ENCODE peak calls at places on chromosomes 3 and 15, in nine cellular contexts. C is tibial artery; I is fibroblast of lung; F is H9; M is stomach; Y is BE2C; N is OCI-LY7; P is cardiac muscle cell; G is CD8-positive, alpha-beta memory T cell. D is an unnamed sample. For H3K4me1 and H3K9me3, the result is how much of the 10 kb centered on the place peaks cover.

GRCh38 chr3:5726618-5727017 is 539.1 kb downstream of the EDEM1 start:
- DNase-seq in C (no peak), I (no peak), F (no peak), M (no peak), Y (no peak), N (no peak), P (no peak), G (no peak), D (no peak)

GRCh38 chr3:10378246-10378645 is 57.3 kb upstream of the SEC13 start:
- DNase-seq in C (no peak), I (no peak), F (no peak), M (no peak), Y (no peak), N (no peak), P (no peak), G (no peak), D (no peak)

GRCh38 chr15:40766906-40767837 is 2.6 kb upstream of the C15orf62 start:
- DNase-seq in C (no peak), I (peak), F (peak), M (no peak), Y (no peak), N (no peak), P (no peak), G (no peak), D (no peak)

GRCh38 chr15:68371851-68372250 is 60.1 kb downstream of the ITGA11 start:
- DNase-seq in C (no peak), I (no peak), F (no peak), M (no peak), Y (no peak), N (no peak), P (no peak), G (no peak), D (no peak)

GRCh38 chr3:27228805-27229204 is 140.4 kb downstream of the NEK10 start:
- DNase-seq in C (no peak), I (no peak), F (peak), M (no peak), Y (no peak), N (no peak), P (no peak), G (no peak), D (no peak)

GRCh38 chr3:154122912-154123559 is 1.8 kb downstream of the ARHGEF26 start:
- DNase-seq in C (peak), I (peak), F (no peak), M (no peak), Y (no peak), N (no peak), P (peak), G (no peak), D (no peak)

GRCh38 chr3:52005571-52005986 is 9.9 kb upstream of the RPL29 start:
- DNase-seq in C (no peak), I (peak), F (peak), M (peak), Y (peak), N (no peak), P (peak), G (no peak), D (no peak)

GRCh38 chr15:61700803-61701202 is 359.4 kb downstream of the VPS13C start:
- DNase-seq in C (no peak), I (no peak), F (no peak), M (no peak), Y (no peak), N (no peak), P (no peak), G (no peak), D (no peak)

GRCh38 chr3:63727248-63727647 is 74.8 kb downstream of the SNTN start:
- DNase-seq in C (no peak), I (peak), F (no peak), M (no peak), Y (no peak), N (no peak), P (no peak), G (no peak), D (no peak)

GRCh38 chr3:106482436-106482835 is 613.6 kb upstream of the CBLB start:
- DNase-seq in C (no peak), I (peak), F (no peak), M (no peak), Y (no peak), N (no peak), P (no peak), G (no peak), D (no peak)

GRCh38 chr15:56082263-56082761 is 88.9 kb upstream of the NEDD4 start:
- DNase-seq in C (no peak), I (no peak), F (no peak), M (no peak), Y (no peak), N (no peak), P (no peak), G (no peak), D (no peak)

GRCh38 chr15:86139828-86140227 is 60.2 kb downstream of the AGBL1 start:
- DNase-seq in C (no peak), I (no peak), F (peak), M (no peak), Y (peak), N (peak), P (no peak), G (no peak), D (no peak)

GRCh38 chr15:42157981-42158765 is 1.7 kb upstream of the PLA2G4F start:
- DNase-seq in C (no peak), I (peak), F (no peak), M (peak), Y (peak), N (no peak), P (no peak), G (no peak), D (no peak)

GRCh38 chr15:71777216-71777943 is 33.0 kb upstream of the NR2E3 start:
- DNase-seq in C (no peak), I (no peak), F (no peak), M (no peak), Y (no peak), N (no peak), P (no peak), G (no peak), D (no peak)

GRCh38 chr15:39596358-39597051 is 15.6 kb downstream of the THBS1 start:
- DNase-seq in C (no peak), I (peak), F (no peak), M (no peak), Y (no peak), N (no peak), P (no peak), G (no peak), D (no peak)

GRCh38 chr15:77507151-77507847 is 86.6 kb downstream of the HMG20A start:
- DNase-seq in C (peak), I (peak), F (no peak), M (peak), Y (no peak), N (no peak), P (no peak), G (no peak), D (peak)

GRCh38 chr3:101271728-101272127 is 48.6 kb downstream of the IMPG2 start:
- DNase-seq in C (no peak), I (no peak), F (peak), M (no peak), Y (no peak), N (no peak), P (no peak), G (no peak), D (no peak)

GRCh38 chr15:77489647-77490046 is 69.0 kb downstream of the HMG20A start:
- DNase-seq in C (no peak), I (no peak), F (no peak), M (no peak), Y (no peak), N (no peak), P (peak), G (no peak), D (no peak)

GRCh38 chr15:99704444-99704838 is 28.8 kb downstream of the LYSMD4 start:
- DNase-seq in C (no peak), I (peak), F (no peak), M (no peak), Y (peak), N (peak), P (peak), G (peak), D (no peak)

GRCh38 chr3:157103280-157103679 is 56.7 kb downstream of the CCNL1 start:
- DNase-seq in C (no peak), I (no peak), F (no peak), M (no peak), Y (no peak), N (peak), P (no peak), G (no peak), D (no peak)

GRCh38 chr3:66224220-66224619 is 3.4 kb downstream of the SLC25A26 start:
- DNase-seq in C (no peak), I (no peak), F (no peak), M (no peak), Y (no peak), N (no peak), P (no peak), G (no peak), D (no peak)

GRCh38 chr3:193788189-193788946 is 195.4 kb downstream of the OPA1 start:
- DNase-seq in C (peak), I (peak), F (peak), M (peak), Y (peak), N (peak), P (peak), G (no peak), D (peak)

GRCh38 chr3:117955196-117955595 is 1079.5 kb downstream of the IGSF11 start:
- DNase-seq in C (no peak), I (peak), F (no peak), M (no peak), Y (no peak), N (no peak), P (no peak), G (no peak), D (no peak)

GRCh38 chr3:152976232-152976631 is 141.3 kb downstream of the P2RY1 start:
- DNase-seq in C (no peak), I (no peak), F (no peak), M (no peak), Y (no peak), N (no peak), P (no peak), G (no peak), D (no peak)

GRCh38 chr3:189908646-189909045 is 212.1 kb downstream of the P3H2 start:
- DNase-seq in C (no peak), I (peak), F (no peak), M (no peak), Y (no peak), N (no peak), P (no peak), G (no peak), D (no peak)

GRCh38 chr15:76034111-76034510 is 21.9 kb upstream of the NRG4 start:
- DNase-seq in C (no peak), I (no peak), F (no peak), M (no peak), Y (no peak), N (no peak), P (no peak), G (no peak), D (no peak)

GRCh38 chr3:157618075-157618760 is 115.0 kb upstream of the VEPH1 start:
- DNase-seq in C (no peak), I (peak), F (no peak), M (no peak), Y (no peak), N (peak), P (peak), G (peak), D (no peak)

GRCh38 chr3:40185029-40185695 is 124.3 kb upstream of the EIF1B start:
- DNase-seq in C (no peak), I (no peak), F (no peak), M (no peak), Y (no peak), N (no peak), P (no peak), G (no peak), D (no peak)

GRCh38 chr3:158419820-158420653 is 151.0 kb upstream of the MLF1 start:
- DNase-seq in C (no peak), I (no peak), F (no peak), M (no peak), Y (no peak), N (no peak), P (no peak), G (no peak), D (no peak)

GRCh38 chr3:29582310-29582709 is 301.4 kb downstream of the RBMS3 start:
- DNase-seq in C (no peak), I (no peak), F (no peak), M (no peak), Y (no peak), N (no peak), P (no peak), G (no peak), D (no peak)

GRCh38 chr15:78508272-78508671 is 895 bp downstream of the HYKK start:
- DNase-seq in C (no peak), I (no peak), F (no peak), M (no peak), Y (no peak), N (no peak), P (no peak), G (no peak), D (no peak)

GRCh38 chr3:13022348-13023250 is 50.6 kb downstream of the IQSEC1 start:
- DNase-seq in C (peak), I (peak), F (peak), M (peak), Y (peak), N (peak), P (peak), G (no peak), D (peak)

GRCh38 chr3:102102394-102102793 is 253.1 kb downstream of the NFKBIZ start:
- DNase-seq in C (no peak), I (no peak), F (no peak), M (no peak), Y (no peak), N (no peak), P (no peak), G (no peak), D (no peak)

GRCh38 chr3:178406206-178406605 is 130.0 kb upstream of the KCNMB2 start:
- DNase-seq in C (no peak), I (peak), F (no peak), M (no peak), Y (no peak), N (no peak), P (no peak), G (no peak), D (no peak)

GRCh38 chr3:123479891-123480290 is 31.0 kb upstream of the ADCY5 start:
- DNase-seq in C (no peak), I (no peak), F (no peak), M (no peak), Y (no peak), N (no peak), P (no peak), G (no peak), D (no peak)
- H3K4me1 ChIP-seq in C (under half), I (under half), F (under half), M (under half), Y (under half), N (under half), P (under half), G (under half), D (under half)

GRCh38 chr3:110504901-110505300 is 566.7 kb upstream of the NECTIN3 start:
- DNase-seq in C (no peak), I (no peak), F (no peak), M (no peak), Y (no peak), N (no peak), P (no peak), G (no peak), D (no peak)

GRCh38 chr3:110506890-110507289 is 564.7 kb upstream of the NECTIN3 start:
- DNase-seq in C (no peak), I (no peak), F (no peak), M (no peak), Y (no peak), N (no peak), P (no peak), G (no peak), D (no peak)

GRCh38 chr3:110504401-110504800 is 567.2 kb upstream of the NECTIN3 start:
- DNase-seq in C (no peak), I (no peak), F (no peak), M (no peak), Y (no peak), N (no peak), P (no peak), G (no peak), D (no peak)
- H3K9me3 ChIP-seq in C (under half), I (under half), F (under half), M (under half), Y (under half), N (under half), P (under half), G (under half), D (under half)

DNA sequence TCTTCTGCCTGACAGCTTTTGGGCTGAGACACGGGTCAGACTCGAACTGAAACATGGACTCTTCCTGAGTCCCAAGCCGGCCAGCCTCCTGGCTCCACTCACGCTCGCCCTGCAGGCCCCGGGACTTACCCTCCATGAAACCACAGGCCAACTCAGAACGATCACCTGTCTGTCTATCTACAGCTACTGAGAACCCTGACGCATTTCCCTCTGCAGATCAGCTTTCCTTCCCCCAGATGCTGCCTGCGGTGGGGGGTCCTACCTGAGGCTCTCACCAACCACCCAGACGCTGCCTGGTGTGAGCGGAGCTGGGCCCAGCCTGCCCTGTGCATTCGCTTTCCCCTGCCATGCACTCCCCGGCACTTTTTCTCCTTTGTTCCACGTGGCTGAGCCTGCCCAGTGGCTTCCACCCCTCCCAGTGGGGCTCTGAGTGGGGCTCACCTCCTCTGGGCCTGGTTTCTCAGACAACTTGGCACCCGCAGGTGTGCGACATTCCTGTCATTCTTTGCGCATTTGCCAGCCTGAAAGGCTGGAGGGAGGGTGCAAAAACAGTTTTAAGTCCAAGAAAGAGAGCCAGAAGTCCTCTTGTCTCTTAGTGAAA is 60.2 kb downstream of the PLXNA1 start:
- DNase-seq in C (no peak), I (peak), F (peak), M (peak), Y (peak), N (no peak), P (no peak), G (no peak), D (no peak)
- H3K4me1 ChIP-seq in C (under half), I (under half), F (under half), M (under half), Y (under half), N (under half), P (under half), G (under half), D (under half)

GRCh38 chr15:95715919-95716318 is 614.6 kb upstream of the NR2F2 start:
- DNase-seq in C (no peak), I (peak), F (no peak), M (no peak), Y (no peak), N (no peak), P (peak), G (no peak), D (no peak)

GRCh38 chr15:95713315-95713714 is 617.2 kb upstream of the NR2F2 start:
- DNase-seq in C (no peak), I (no peak), F (no peak), M (no peak), Y (no peak), N (no peak), P (no peak), G (no peak), D (no peak)

GRCh38 chr15:95716708-95717107 is 613.8 kb upstream of the NR2F2 start:
- DNase-seq in C (no peak), I (no peak), F (no peak), M (no peak), Y (no peak), N (no peak), P (no peak), G (no peak), D (no peak)

GRCh38 chr15:95712785-95713184 is 617.7 kb upstream of the NR2F2 start:
- DNase-seq in C (no peak), I (peak), F (no peak), M (no peak), Y (no peak), N (no peak), P (no peak), G (no peak), D (no peak)

DNA sequence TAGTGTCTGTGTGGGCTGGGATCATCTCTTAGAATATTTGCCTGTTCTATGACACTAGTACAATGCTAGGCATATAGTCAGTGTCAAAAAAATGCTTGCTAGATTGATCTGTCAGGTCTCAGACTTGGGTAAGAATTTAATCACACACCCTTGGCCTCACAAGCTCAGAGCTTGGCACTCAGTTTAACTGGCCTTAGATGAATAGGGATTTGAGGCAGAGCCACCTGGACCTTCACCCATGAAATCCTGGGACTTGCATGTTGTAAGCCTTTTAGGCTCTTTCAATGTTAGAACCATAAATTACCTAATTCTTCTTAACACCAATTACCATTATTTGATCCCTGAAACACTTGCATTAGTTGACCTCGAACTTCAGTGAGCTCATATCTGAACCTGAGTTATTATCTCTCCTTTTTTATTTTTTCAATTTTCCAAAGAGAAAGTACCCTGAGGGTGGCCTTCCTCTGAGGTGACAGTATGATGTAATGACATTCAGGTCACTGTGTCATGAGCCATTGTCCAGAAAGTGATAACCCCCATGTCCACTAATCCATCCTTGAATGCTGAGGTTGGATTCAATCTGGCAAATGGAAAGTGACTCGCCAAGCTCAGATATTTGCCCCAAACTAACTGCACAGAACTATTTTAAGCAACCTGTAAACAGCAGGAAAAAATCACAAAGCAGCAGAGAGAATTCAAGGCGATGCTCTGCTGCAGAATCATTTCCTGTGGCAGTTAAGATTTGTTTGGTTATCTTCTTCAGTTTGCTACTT is 615.2 kb upstream of the NR2F2 start:
- DNase-seq in C (no peak), I (no peak), F (no peak), M (no peak), Y (no peak), N (no peak), P (no peak), G (no peak), D (no peak)
- H3K9me3 ChIP-seq in C (under half), I (under half), F (under half), M (under half), Y (under half), N (under half), P (under half), G (under half), D (under half)

GRCh38 chr15:35126236-35126635 is 41.1 kb upstream of the NANOGP8 start:
- DNase-seq in C (no peak), I (no peak), F (no peak), M (no peak), Y (no peak), N (no peak), P (no peak), G (no peak), D (no peak)
- H3K4me1 ChIP-seq in C (under half), I (under half), F (under half), M (under half), Y (under half), N (under half), P (under half), G (under half), D (under half)

GRCh38 chr3:97021778-97022177 is 207.4 kb downstream of the EPHA6 start:
- DNase-seq in C (no peak), I (no peak), F (no peak), M (no peak), Y (no peak), N (no peak), P (no peak), G (no peak), D (no peak)
- H3K9me3 ChIP-seq in C (under half), I (under half), F (under half), M (under half), Y (under half), N (under half), P (under half), G (under half), D (under half)

D was measured in tibial nerve.